ENCODE peak calls at places on chromosomes 16 and 17, in four cellular contexts. W is stimulated activated naive CD8-positive, alpha-beta T cell treated with anti-CD3 and anti-CD28 coated beads, Interleukin-15, Interleukin-2, amounts not matched to agents 100 U/mL and 50 U/mL, for 24 hours; U is esophagus muscularis mucosa; S is DMS53. H is an unnamed sample.

GRCh38 chr17:74373838-74374606 is 6.7 kb downstream of the GPR142 start:
- DNase-seq in S (peak), W (no peak), U (no peak), H (peak)

GRCh38 chr16:35691057-35691456 is 2231.6 kb downstream of the TP53TG3F start:
- DNase-seq in S (no peak), U (no peak), W (no peak), H (no peak)

GRCh38 chr17:72406501-72406900 is 285.7 kb downstream of the SOX9 start:
- DNase-seq in U (no peak), W (no peak), S (no peak), H (no peak)

GRCh38 chr17:78075545-78075944 is 53.0 kb downstream of the TMC6 start:
- DNase-seq in U (no peak), W (no peak), S (no peak), H (no peak)

GRCh38 chr16:10749680-10750035 is 6.0 kb downstream of the NUBP1 start:
- DNase-seq in W (no peak), S (no peak), U (no peak), H (no peak)

GRCh38 chr17:82799591-82799990 is 40.2 kb downstream of the ZNF750 start:
- DNase-seq in S (no peak), W (no peak), U (no peak), H (no peak)

GRCh38 chr16:82366462-82366861 is 196.4 kb upstream of the MPHOSPH6 start:
- DNase-seq in S (no peak), W (no peak), U (no peak), H (no peak)

GRCh38 chr16:3824121-3824795 is 56.3 kb downstream of the CREBBP start:
- DNase-seq in S (no peak), W (no peak), U (no peak), H (no peak)

GRCh38 chr16:51888021-51888420 is 658.9 kb downstream of the TOX3 start:
- DNase-seq in U (no peak), W (no peak), S (no peak), H (no peak)

H was measured in NCI-H69.